ENCODE peak calls at places on chromosomes 3 and 15, in five cellular contexts. F is LHCN-M2, K is A172, O is gastrocnemius medialis, H is endothelial cell. Z is an unnamed sample.
A peak's percentile ranks its signal among the peaks of the same experiment; 100 is the strongest.

GRCh38 chr3:187958432-187959003 is 195.4 kb upstream of the LPP start:
- DNase-seq in F (no peak), K (no peak), O (no peak), H (no peak), Z (no peak)

GRCh38 chr3:146163584-146163983 is 2.6 kb upstream of the PLOD2 start:
- DNase-seq in F (peak; percentile 93), K (peak; percentile 88), O (no peak), H (no peak), Z (peak; percentile 69)

GRCh38 chr3:136464502-136464901 is 214.4 kb downstream of the PCCB start:
- DNase-seq in F (peak; percentile 75), K (no peak), O (no peak), H (no peak), Z (no peak)

GRCh38 chr3:100537646-100538338 is 45.4 kb downstream of the TMEM45A start:
- DNase-seq in F (no peak), K (no peak), O (no peak), H (no peak), Z (no peak)

GRCh38 chr3:181629029-181629428 is 82.7 kb upstream of the SOX2 start:
- DNase-seq in F (peak; percentile 17), K (peak; percentile 56), O (no peak), H (no peak), Z (no peak)

GRCh38 chr3:125582707-125583106 is 12.6 kb downstream of the OSBPL11 start:
- DNase-seq in F (no peak), K (no peak), O (no peak), H (no peak), Z (no peak)

GRCh38 chr3:112086018-112086854 is at the start of gene C3orf52:
- DNase-seq in F (peak; percentile 70), K (peak; percentile 68), O (peak; percentile 68), H (peak; percentile 81), Z (peak; percentile 84)

GRCh38 chr3:13480340-13481318 is 523 bp downstream of the HDAC11 start:
- DNase-seq in F (peak; percentile 10), K (no peak), O (no peak), H (peak; percentile 31), Z (no peak)

GRCh38 chr3:158794936-158795518 is 6.8 kb upstream of the MFSD1 start:
- DNase-seq in F (peak; percentile 56), K (peak; percentile 60), O (no peak), H (no peak), Z (no peak)

GRCh38 chr15:73959012-73959581 is 32.8 kb downstream of the LOXL1 start:
- DNase-seq in F (peak; percentile 93), K (peak; percentile 79), O (no peak), H (no peak), Z (peak; percentile 69)

GRCh38 chr3:20068512-20069177 is 28.4 kb downstream of the KAT2B start:
- DNase-seq in F (no peak), K (no peak), O (no peak), H (no peak), Z (no peak)

GRCh38 chr15:57861039-57861638 is 154.6 kb downstream of the POLR2M start:
- DNase-seq in F (peak; percentile 66), K (peak; percentile 60), O (no peak), H (peak; percentile 50), Z (peak; percentile 80)

GRCh38 chr3:169596126-169596525 is 67.4 kb downstream of the MECOM start:
- DNase-seq in F (peak; percentile 4), K (no peak), O (no peak), H (no peak), Z (peak; percentile 24)

GRCh38 chr15:29322407-29322806 is 52.8 kb upstream of the NSMCE3 start:
- DNase-seq in F (peak; percentile 6), K (no peak), O (no peak), H (no peak), Z (peak; percentile 10)

GRCh38 chr3:46907271-46907670 is 29.8 kb downstream of the PTH1R start:
- DNase-seq in F (no peak), K (no peak), O (no peak), H (no peak), Z (no peak)

GRCh38 chr15:99998661-99999101 is 265.4 kb upstream of the LYSMD4 start:
- DNase-seq in F (no peak), K (no peak), O (no peak), H (no peak), Z (no peak)

GRCh38 chr3:169668081-169668956 is 4.8 kb upstream of the MECOM start:
- DNase-seq in F (peak; percentile 17), K (no peak), O (no peak), H (peak; percentile 55), Z (peak; percentile 21)

GRCh38 chr3:120018299-120018698 is 75.9 kb downstream of the GSK3B start:
- DNase-seq in F (no peak), K (no peak), O (no peak), H (no peak), Z (no peak)

GRCh38 chr3:177035678-177036077 is 161.6 kb downstream of the TBL1XR1 start:
- DNase-seq in F (no peak), K (no peak), O (no peak), H (no peak), Z (no peak)

GRCh38 chr15:59367022-59367451 is 5.6 kb downstream of the MYO1E start:
- DNase-seq in F (no peak), K (no peak), O (no peak), H (no peak), Z (no peak)

GRCh38 chr15:65805019-65805738 is 13.1 kb upstream of the DENND4A start:
- DNase-seq in F (no peak), K (no peak), O (no peak), H (no peak), Z (no peak)

GRCh38 chr3:77370413-77370812 is 330.5 kb downstream of the ROBO2 start:
- DNase-seq in F (no peak), K (no peak), O (no peak), H (no peak), Z (peak; percentile 0)

GRCh38 chr15:41999290-42000285 is 21.3 kb downstream of the PLA2G4E start:
- DNase-seq in F (no peak), K (no peak), O (no peak), H (no peak), Z (no peak)

GRCh38 chr3:114299421-114299820 is 5.6 kb downstream of the TIGIT start:
- DNase-seq in F (peak; percentile 23), K (peak; percentile 29), O (no peak), H (peak; percentile 30), Z (peak; percentile 33)

GRCh38 chr3:188635258-188636038 is 481.5 kb downstream of the LPP start:
- DNase-seq in F (no peak), K (no peak), O (no peak), H (no peak), Z (no peak)

GRCh38 chr15:37072181-37072580 is 28.2 kb downstream of the MEIS2 start:
- DNase-seq in F (peak; percentile 23), K (no peak), O (no peak), H (no peak), Z (no peak)

GRCh38 chr15:39198044-39198625 is 382.7 kb upstream of the THBS1 start:
- DNase-seq in F (no peak), K (no peak), O (no peak), H (no peak), Z (no peak)

GRCh38 chr3:149717391-149718056 is 34.8 kb downstream of the COMMD2 start:
- DNase-seq in F (peak; percentile 78), K (peak; percentile 73), O (peak; percentile 32), H (peak; percentile 35), Z (peak; percentile 78)

GRCh38 chr15:85581495-85581894 is 201.1 kb downstream of the AKAP13 start:
- DNase-seq in F (no peak), K (no peak), O (peak; percentile 68), H (no peak), Z (peak; percentile 57)

GRCh38 chr3:159923961-159924360 is 64.7 kb upstream of the IL12A start:
- DNase-seq in F (no peak), K (no peak), O (no peak), H (no peak), Z (no peak)

GRCh38 chr3:133042778-133043177 is 4.6 kb downstream of the TMEM108 start:
- DNase-seq in F (no peak), K (no peak), O (no peak), H (no peak), Z (peak; percentile 6)

GRCh38 chr3:126339466-126339865 is 17.7 kb downstream of the KLF15 start:
- DNase-seq in F (no peak), K (no peak), O (no peak), H (no peak), Z (no peak)

GRCh38 chr15:37520026-37520425 is 414.4 kb upstream of the TMCO5A start:
- DNase-seq in F (no peak), K (no peak), O (no peak), H (no peak), Z (no peak)

GRCh38 chr3:98151241-98151640 is 4.0 kb downstream of the OR5H14 start:
- DNase-seq in F (no peak), K (peak; percentile 19), O (no peak), H (no peak), Z (no peak)

GRCh38 chr3:71360694-71361093 is 222.8 kb downstream of the FOXP1 start:
- DNase-seq in F (no peak), K (no peak), O (no peak), H (no peak), Z (no peak)

GRCh38 chr3:122730240-122730639 is 49.6 kb downstream of the PARP14 start:
- DNase-seq in F (no peak), K (no peak), O (no peak), H (no peak), Z (no peak)

GRCh38 chr3:174439621-174440349 is 419.3 kb upstream of the NAALADL2 start:
- DNase-seq in F (peak; percentile 97), K (peak; percentile 90), O (peak; percentile 19), H (peak; percentile 4), Z (peak; percentile 90)

GRCh38 chr15:101439285-101439919 is 50.1 kb downstream of the PCSK6 start:
- DNase-seq in F (no peak), K (peak; percentile 31), O (peak; percentile 44), H (no peak), Z (peak; percentile 61)